ENCODE peak calls at places on chromosomes 2 and 18, in five cellular contexts. X, B, F, Z and C are unnamed samples.

GRCh38 chr2:35989523-35989922 is 366.1 kb upstream of the CRIM1 start:
- DNase-seq in X (no peak), B (no peak), F (no peak), Z (no peak), C (no peak)

GRCh38 chr2:62034715-62035114 is 129.2 kb downstream of the COMMD1 start:
- DNase-seq in X (no peak), B (no peak), F (no peak), Z (no peak), C (no peak)

GRCh38 chr2:183359867-183360266 is 235.6 kb downstream of the NUP35 start:
- DNase-seq in X (no peak), B (no peak), F (no peak), Z (no peak), C (no peak)

GRCh38 chr2:196186266-196186980 is 15.0 kb upstream of the STK17B start:
- DNase-seq in X (no peak), B (no peak), F (no peak), Z (no peak), C (no peak)

GRCh38 chr18:13126966-13127598 is 91.5 kb upstream of the LDLRAD4 start:
- DNase-seq in X (no peak), B (no peak), F (no peak), Z (no peak), C (no peak)

GRCh38 chr18:11308499-11308898 is 159.1 kb upstream of the PIEZO2 start:
- DNase-seq in X (no peak), B (no peak), F (no peak), Z (no peak), C (no peak)

GRCh38 chr2:174023591-174024523 is 58.7 kb upstream of the SP3 start:
- DNase-seq in X (no peak), B (peak), F (no peak), Z (no peak), C (peak)

GRCh38 chr2:231781798-231782726 is 980 bp upstream of the PDE6D start:
- DNase-seq in X (no peak), B (no peak), F (no peak), Z (peak), C (no peak)

GRCh38 chr2:218027426-218028188 is 24.8 kb upstream of the TNS1 start:
- DNase-seq in X (no peak), B (peak), F (no peak), Z (peak), C (peak)

GRCh38 chr2:229445013-229445412 is 173.9 kb upstream of the PID1 start:
- DNase-seq in X (peak), B (peak), F (no peak), Z (peak), C (peak)

GRCh38 chr2:31704561-31705212 is 123.9 kb upstream of the SRD5A2 start:
- DNase-seq in X (no peak), B (no peak), F (no peak), Z (no peak), C (no peak)

GRCh38 chr2:64913357-64913869 is 75.8 kb upstream of the SLC1A4 start:
- DNase-seq in X (no peak), B (no peak), F (peak), Z (no peak), C (no peak)

GRCh38 chr2:132489150-132489549 is 72.5 kb downstream of the GPR39 start:
- DNase-seq in X (no peak), B (no peak), F (no peak), Z (no peak), C (no peak)

GRCh38 chr18:515838-516237 is 15.3 kb upstream of the COLEC12 start:
- DNase-seq in X (no peak), B (no peak), F (no peak), Z (no peak), C (no peak)

GRCh38 chr2:23502096-23502495 is 117.1 kb downstream of the KLHL29 start:
- DNase-seq in X (no peak), B (no peak), F (no peak), Z (peak), C (no peak)

GRCh38 chr2:148901142-148901541 is 26.1 kb downstream of the KIF5C start:
- DNase-seq in X (no peak), B (no peak), F (no peak), Z (no peak), C (no peak)

GRCh38 chr2:48114256-48114655 is 208.0 kb upstream of the FBXO11 start:
- DNase-seq in X (peak), B (no peak), F (peak), Z (no peak), C (no peak)

GRCh38 chr2:127176371-127177311 is 43.5 kb downstream of the CYP27C1 start:
- DNase-seq in X (no peak), B (peak), F (no peak), Z (no peak), C (peak)

GRCh38 chr2:229675569-229675968 is 38.8 kb downstream of the DNER start:
- DNase-seq in X (no peak), B (no peak), F (no peak), Z (no peak), C (no peak)

GRCh38 chr2:216743781-216744180 is 48.4 kb upstream of the IGFBP5 start:
- DNase-seq in X (no peak), B (no peak), F (no peak), Z (no peak), C (no peak)

GRCh38 chr2:16326736-16327300 is 338.8 kb downstream of the CYRIA start:
- DNase-seq in X (no peak), B (no peak), F (no peak), Z (no peak), C (no peak)

GRCh38 chr2:123073956-123074355 is 951.1 kb upstream of the CNTNAP5 start:
- DNase-seq in X (no peak), B (no peak), F (no peak), Z (no peak), C (no peak)

GRCh38 chr2:96868555-96869280 is 1.2 kb downstream of the SEMA4C start:
- DNase-seq in X (peak), B (peak), F (peak), Z (peak), C (peak)

GRCh38 chr2:52862801-52863200 is 904.8 kb upstream of the CHAC2 start:
- DNase-seq in X (no peak), B (no peak), F (no peak), Z (no peak), C (no peak)

DNA sequence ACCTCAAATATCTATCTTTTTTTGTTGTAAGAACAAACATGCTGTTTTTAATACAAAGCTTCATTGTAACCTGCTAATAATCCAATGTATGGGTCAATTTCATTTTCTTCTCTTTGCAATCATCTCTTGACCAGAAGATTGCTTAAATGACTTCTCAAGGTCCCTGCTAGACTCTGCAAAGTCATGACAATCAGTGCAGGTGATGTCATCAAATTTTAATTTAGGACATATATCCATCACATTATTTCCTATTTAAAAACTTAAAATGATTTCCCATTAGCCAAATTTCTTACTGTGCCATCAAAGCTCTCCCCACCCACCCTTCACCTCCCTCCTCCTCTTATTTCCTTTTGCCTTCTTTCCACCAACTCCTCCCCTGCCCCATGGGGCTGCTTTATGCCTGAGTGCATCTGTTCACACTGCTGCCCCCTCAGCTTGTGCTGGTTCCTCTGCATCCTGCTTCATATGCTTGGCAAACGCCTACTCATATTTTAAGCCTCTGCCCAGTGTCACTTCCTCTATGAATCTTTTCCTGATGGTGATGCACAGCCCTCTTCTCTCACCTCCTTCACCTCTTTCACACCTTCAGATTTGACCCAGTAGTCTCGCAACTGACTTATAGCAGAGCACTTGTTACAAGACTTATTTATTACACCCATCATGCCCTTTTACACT is 20.3 kb downstream of the PLEK start:
- DNase-seq in X (no peak), B (no peak), F (no peak), Z (no peak), C (no peak)
- TF ChIP-seq EP300 in X (no peak), B (no peak), F (no peak), Z (no peak), C (no peak)

GRCh38 chr2:237177986-237178385 is 92.3 kb downstream of the COPS8 start:
- DNase-seq in X (no peak), B (peak), F (no peak), Z (no peak), C (no peak)
- H3K27ac ChIP-seq in X (peak), B (peak), F (no peak), Z (no peak), C (no peak)

GRCh38 chr2:57726294-57726693 is 320.3 kb upstream of the VRK2 start:
- DNase-seq in X (no peak), B (no peak), F (no peak), Z (no peak), C (no peak)

GRCh38 chr2:57720728-57721627 is 325.6 kb upstream of the VRK2 start:
- DNase-seq in X (peak), B (no peak), F (peak), Z (peak), C (no peak)
- H3K4me3 ChIP-seq in X (no peak), B (no peak), F (no peak), Z (no peak), C (no peak)

DNA sequence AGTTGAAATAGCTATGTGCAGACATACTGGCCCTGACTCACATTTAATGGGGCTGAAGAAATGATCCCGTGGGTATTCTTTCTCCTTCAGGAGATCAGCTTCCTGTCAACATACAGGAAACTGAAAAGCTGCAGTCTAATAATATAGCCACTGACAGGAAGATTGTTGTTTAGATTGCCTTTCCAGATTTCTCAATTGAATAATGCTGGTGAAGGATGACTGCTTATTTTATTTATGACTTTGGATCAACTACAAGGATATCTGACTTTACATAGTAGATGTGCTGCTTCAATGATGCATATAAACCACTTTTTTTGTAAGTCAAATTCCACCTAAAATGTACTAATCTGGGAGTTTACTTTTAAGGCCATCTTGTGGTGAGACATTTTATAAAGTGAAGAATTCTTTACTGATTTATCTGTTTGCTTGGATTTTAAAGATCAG is 93.4 kb upstream of the MAP4K3 start:
- DNase-seq in X (no peak), B (no peak), F (no peak), Z (no peak), C (no peak)
- TF ChIP-seq EP300 in X (no peak), B (no peak), F (no peak), Z (no peak), C (no peak)

DNA sequence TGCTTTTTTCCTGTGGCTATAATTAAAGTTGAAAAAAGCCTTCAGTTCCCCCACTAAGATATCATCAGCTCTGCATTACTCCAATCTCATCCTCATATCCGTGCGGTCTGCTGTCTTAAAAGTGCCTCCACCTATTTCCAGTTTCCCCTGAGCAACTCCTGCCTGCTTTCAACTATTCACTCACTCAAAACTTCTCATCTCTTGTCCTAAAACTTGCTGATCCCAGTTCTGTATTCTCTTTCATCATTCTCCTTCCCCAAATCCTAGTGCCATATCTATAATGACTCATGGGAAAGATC is 20.0 kb downstream of the ACVR1 start:
- DNase-seq in X (no peak), B (no peak), F (no peak), Z (no peak), C (no peak)
- H3K27ac ChIP-seq in X (peak), B (no peak), F (no peak), Z (no peak), C (no peak)

DNA sequence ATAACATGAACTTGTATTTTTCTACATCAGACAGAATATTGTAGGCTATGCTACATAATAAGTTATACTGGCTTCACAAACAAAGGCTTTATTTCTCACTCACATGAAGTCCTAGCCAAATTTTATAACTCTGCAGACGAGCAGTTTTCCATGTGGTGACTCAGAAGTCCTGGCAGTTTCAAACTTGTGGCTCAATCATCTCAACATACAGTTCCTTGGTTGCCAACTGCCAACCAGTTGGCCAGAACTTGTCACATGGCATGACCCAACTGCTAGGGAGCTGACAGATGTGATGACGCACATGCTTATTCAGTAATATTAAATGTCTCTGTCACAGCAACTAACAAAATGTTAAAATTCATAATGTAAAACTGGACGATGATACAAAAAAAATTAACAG is 63.8 kb upstream of the ZC3H15 start:
- DNase-seq in X (no peak), B (no peak), F (no peak), Z (peak), C (no peak)
- H3K4me3 ChIP-seq in X (no peak), B (no peak), F (no peak), Z (no peak), C (no peak)

DNA sequence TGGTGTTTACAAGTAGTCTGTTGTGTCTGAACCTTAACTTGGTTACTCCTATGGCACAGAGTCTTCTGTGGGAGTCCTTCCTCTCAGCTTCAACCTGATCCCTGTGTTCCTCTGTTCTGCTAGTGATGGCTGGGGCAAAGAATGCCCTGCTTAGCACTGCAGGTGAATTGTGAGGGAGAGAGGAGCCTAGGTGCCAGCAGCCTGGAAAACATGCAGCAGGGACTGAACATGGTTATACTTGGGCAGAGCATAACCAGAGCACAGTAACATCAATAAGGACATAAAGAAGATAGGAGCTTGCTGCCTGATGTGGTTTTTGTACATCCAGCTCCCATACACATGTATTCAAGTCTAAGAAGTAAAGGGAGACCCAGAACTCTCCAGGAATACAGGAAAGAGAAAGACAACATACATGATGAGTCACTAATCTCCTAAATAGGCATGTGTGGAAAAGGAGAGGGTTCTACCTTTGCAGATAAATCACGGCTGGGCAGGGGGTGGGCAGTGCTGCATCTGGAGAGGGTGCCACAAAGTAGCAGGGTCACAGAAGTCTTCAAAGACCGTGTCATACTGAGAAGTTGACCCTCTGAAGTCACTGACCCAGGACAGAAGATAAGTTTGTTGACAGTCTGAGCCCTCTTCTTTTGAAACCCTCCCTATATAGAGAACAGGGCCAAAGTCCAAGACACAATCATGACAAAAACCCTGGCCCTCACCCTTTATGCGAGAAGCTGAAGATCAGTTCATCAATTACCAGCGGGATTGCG is 129.9 kb downstream of the FAM124B start:
- DNase-seq in X (no peak), B (no peak), F (no peak), Z (no peak), C (no peak)
- TF ChIP-seq EP300 in X (no peak), B (no peak), F (no peak), Z (no peak), C (no peak)